ENCODE peak calls at places on chromosomes 7 and 10, in six cellular contexts. H is IMR-90, C is GM04504, K is NCI-H2081, G is D341Med, M is non-pigmented ciliary epithelial cell. O is an unnamed sample.

GRCh38 chr7:77800158-77800557 is 1.6 kb downstream of the PHTF2 start:
- DNase-seq in M (no peak), H (peak), K (no peak), C (no peak), G (no peak), O (peak)

GRCh38 chr7:25586513-25586912 is 358.2 kb upstream of the NPVF start:
- DNase-seq in H (no peak), C (no peak), K (no peak), G (no peak), M (no peak), O (no peak)

GRCh38 chr7:186516-187113 is 5.8 kb upstream of the FAM20C start:
- DNase-seq in C (no peak), M (no peak), G (no peak), K (no peak), H (no peak), O (no peak)

GRCh38 chr7:47685712-47686376 is 103.9 kb upstream of the TNS3 start:
- DNase-seq in M (no peak), K (no peak), G (no peak), C (no peak), H (peak), O (no peak)

GRCh38 chr7:100546868-100547800 is 8.1 kb downstream of the AGFG2 start:
- DNase-seq in C (no peak), G (no peak), M (no peak), K (peak), H (no peak), O (no peak)

GRCh38 chr10:98262571-98262970 is 5.4 kb downstream of the LOXL4 start:
- DNase-seq in G (peak), H (peak), K (peak), M (no peak), C (no peak), O (no peak)

GRCh38 chr7:140249036-140249806 is 72.4 kb upstream of the KDM7A start:
- DNase-seq in G (no peak), K (no peak), C (no peak), H (no peak), M (no peak), O (no peak)

GRCh38 chr10:98971464-98971863 is 264.2 kb downstream of the HPSE2 start:
- DNase-seq in K (no peak), G (no peak), C (no peak), M (no peak), H (peak), O (no peak)

GRCh38 chr7:47227762-47228177 is 354.1 kb downstream of the TNS3 start:
- DNase-seq in C (peak), M (peak), H (peak), G (no peak), K (no peak), O (peak)

GRCh38 chr10:91347529-91347928 is 62.6 kb upstream of the HECTD2 start:
- DNase-seq in M (no peak), H (peak), G (no peak), C (no peak), K (no peak), O (no peak)

GRCh38 chr10:22054946-22055345 is 51.4 kb upstream of the DNAJC1 start:
- DNase-seq in K (no peak), G (no peak), M (no peak), C (no peak), H (no peak), O (no peak)

GRCh38 chr10:77641788-77642397 is 4.3 kb upstream of the KCNMA1 start:
- DNase-seq in K (peak), G (peak), H (peak), M (peak), C (peak), O (peak)

GRCh38 chr10:17836917-17837316 is 27.8 kb downstream of the MRC1 start:
- DNase-seq in G (no peak), K (no peak), H (peak), C (no peak), M (peak), O (peak)

GRCh38 chr10:126264089-126265018 is 123.9 kb downstream of the ADAM12 start:
- DNase-seq in H (no peak), K (no peak), C (no peak), G (no peak), M (no peak), O (no peak)

GRCh38 chr7:20385121-20385520 is 54.4 kb downstream of the ITGB8 start:
- DNase-seq in G (no peak), H (peak), M (peak), K (no peak), C (no peak), O (no peak)

GRCh38 chr7:1317654-1318450 is 85.2 kb downstream of the UNCX start:
- DNase-seq in H (no peak), C (no peak), K (no peak), G (no peak), M (no peak), O (no peak)

GRCh38 chr7:164882-165660 is 27.3 kb upstream of the FAM20C start:
- DNase-seq in H (no peak), G (no peak), C (no peak), M (no peak), K (no peak), O (peak)

GRCh38 chr7:108002726-108003590 is at the start of gene LAMB1:
- DNase-seq in M (no peak), C (no peak), K (peak), H (peak), G (peak), O (peak)

GRCh38 chr7:19713676-19714075 is 4.8 kb upstream of the POLR1F start:
- DNase-seq in M (peak), G (no peak), K (peak), H (peak), C (no peak), O (peak)

GRCh38 chr10:119090026-119090808 is 9.6 kb upstream of the EIF3A start:
- DNase-seq in K (no peak), M (no peak), H (no peak), G (no peak), C (no peak), O (no peak)

GRCh38 chr7:102260856-102261255 is 25.8 kb upstream of the SH2B2 start:
- DNase-seq in K (no peak), C (peak), G (no peak), M (no peak), H (peak), O (peak)

GRCh38 chr7:35537067-35538023 is 157.6 kb downstream of the HERPUD2 start:
- DNase-seq in H (peak), G (peak), K (peak), C (peak), M (no peak), O (peak)

GRCh38 chr10:13271552-13272163 is 28.2 kb downstream of the PHYH start:
- DNase-seq in H (peak), G (peak), C (no peak), M (no peak), K (no peak), O (peak)

GRCh38 chr10:58667658-58668310 is 155.1 kb downstream of the BICC1 start:
- DNase-seq in H (no peak), G (no peak), K (no peak), M (no peak), C (no peak), O (no peak)

GRCh38 chr10:92493362-92493761 is 80.5 kb downstream of the IDE start:
- DNase-seq in C (no peak), G (no peak), H (no peak), K (no peak), M (no peak), O (no peak)

GRCh38 chr7:18667466-18667865 is 171.9 kb downstream of the HDAC9 start:
- DNase-seq in M (peak), H (peak), C (no peak), G (no peak), K (no peak), O (peak)

GRCh38 chr7:105849122-105849855 is 27.1 kb downstream of the ATXN7L1 start:
- DNase-seq in K (no peak), C (no peak), G (no peak), H (no peak), M (no peak), O (no peak)

GRCh38 chr10:58951750-58952149 is 224.7 kb upstream of the PHYHIPL start:
- DNase-seq in C (peak), H (no peak), G (no peak), K (no peak), M (no peak), O (peak)

GRCh38 chr10:102431452-102432124 is 786 bp downstream of the CUEDC2 start:
- DNase-seq in H (no peak), M (no peak), G (no peak), K (no peak), C (no peak), O (peak)

GRCh38 chr10:97584798-97585438 is 729 bp downstream of the HOGA1 start:
- DNase-seq in H (no peak), K (no peak), C (no peak), M (no peak), G (no peak), O (no peak)

GRCh38 chr7:23012186-23012585 is 1.7 kb downstream of the HYCC1 start:
- DNase-seq in M (no peak), H (no peak), G (peak), C (no peak), K (no peak), O (no peak)

GRCh38 chr10:119441151-119441821 is 101.2 kb downstream of the RGS10 start:
- DNase-seq in C (peak), K (no peak), M (peak), H (peak), G (no peak), O (no peak)

GRCh38 chr7:73577627-73578341 is 595 bp downstream of the TBL2 start:
- DNase-seq in G (no peak), C (no peak), M (no peak), K (no peak), H (no peak), O (no peak)

GRCh38 chr7:26439502-26440252 is 148.0 kb downstream of the SNX10 start:
- DNase-seq in M (no peak), H (no peak), G (no peak), K (no peak), C (no peak), O (no peak)

GRCh38 chr7:22452142-22452763 is 47.7 kb downstream of the STEAP1B start:
- DNase-seq in K (no peak), G (peak), C (no peak), H (no peak), M (no peak), O (peak)

GRCh38 chr10:80201592-80202256 is 3.6 kb downstream of the ANXA11 start:
- DNase-seq in M (no peak), H (no peak), C (no peak), G (no peak), K (no peak), O (no peak)

GRCh38 chr10:123257904-123258303 is 103.7 kb downstream of the BUB3 start:
- DNase-seq in K (no peak), C (no peak), M (no peak), H (no peak), G (no peak), O (no peak)